ENCODE peak calls at places on chromosomes 13 and 19, in nine cellular contexts. P, O, Y, M, R, T, B, S and F are unnamed samples.
A peak's percentile ranks its signal among the peaks of the same experiment; 100 is the strongest.

GRCh38 chr19:29098863-29099481 is 114.0 kb downstream of the UQCRFS1 start:
- DNase-seq in P (peak; percentile 56), O (peak; percentile 94), Y (peak; percentile 84), M (no peak), R (no peak), T (peak; percentile 24), B (no peak), S (no peak), F (no peak)

GRCh38 chr19:10501971-10502523 is 1.1 kb downstream of the KEAP1 start:
- DNase-seq in P (peak; percentile 68), O (peak; percentile 78), Y (peak; percentile 68), M (peak; percentile 60), R (peak; percentile 74), T (peak; percentile 76), B (no peak), S (peak; percentile 60), F (peak; percentile 82)

GRCh38 chr19:34555447-34555846 is 73.9 kb downstream of the WTIP start:
- DNase-seq in P (no peak), O (no peak), Y (peak; percentile 21), M (no peak), R (no peak), T (no peak), B (no peak), S (no peak), F (no peak)

GRCh38 chr13:102374726-102375125 is 27.1 kb downstream of the FGF14 start:
- DNase-seq in P (no peak), O (no peak), Y (no peak), M (no peak), R (no peak), T (no peak), B (no peak), S (no peak), F (no peak)

GRCh38 chr19:42268704-42269517 is at the start of gene CIC:
- DNase-seq in P (peak; percentile 100), O (peak; percentile 98), Y (peak; percentile 100), M (peak; percentile 100), R (no peak), T (peak; percentile 100), B (peak; percentile 99), S (peak; percentile 99), F (peak; percentile 100)

GRCh38 chr13:109158383-109158782 is 529.0 kb downstream of the MYO16 start:
- DNase-seq in P (no peak), O (no peak), Y (no peak), M (no peak), R (no peak), T (no peak), B (no peak), S (no peak), F (no peak)

GRCh38 chr13:27174766-27175455 is 3.3 kb upstream of the USP12 start:
- DNase-seq in P (no peak), O (peak; percentile 24), Y (peak; percentile 9), M (no peak), R (no peak), T (no peak), B (no peak), S (no peak), F (no peak)

GRCh38 chr13:107907065-107907464 is 308.3 kb downstream of the LIG4 start:
- DNase-seq in P (no peak), O (no peak), Y (no peak), M (no peak), R (no peak), T (no peak), B (no peak), S (no peak), F (no peak)

GRCh38 chr19:7547153-7547552 is 11.6 kb downstream of the PNPLA6 start:
- DNase-seq in P (no peak), O (no peak), Y (no peak), M (no peak), R (no peak), T (no peak), B (no peak), S (no peak), F (no peak)

GRCh38 chr13:109394311-109394988 is 391.9 kb downstream of the IRS2 start:
- DNase-seq in P (no peak), O (no peak), Y (peak; percentile 23), M (no peak), R (no peak), T (no peak), B (no peak), S (no peak), F (no peak)

GRCh38 chr13:44407891-44408290 is 34.3 kb downstream of the SERP2 start:
- DNase-seq in P (no peak), O (no peak), Y (no peak), M (no peak), R (no peak), T (peak; percentile 26), B (no peak), S (no peak), F (no peak)

GRCh38 chr13:71864094-71864980 is 2.7 kb downstream of the DACH1 start:
- DNase-seq in P (peak; percentile 54), O (no peak), Y (no peak), M (no peak), R (no peak), T (peak; percentile 25), B (no peak), S (peak; percentile 53), F (no peak)

GRCh38 chr19:2927032-2927430 is 17.7 kb downstream of the ZNF77 start:
- DNase-seq in P (no peak), O (no peak), Y (no peak), M (no peak), R (no peak), T (no peak), B (no peak), S (no peak), F (no peak)

GRCh38 chr19:11692127-11692790 is 46.5 kb downstream of the ZNF823 start:
- DNase-seq in P (no peak), O (no peak), Y (no peak), M (no peak), R (no peak), T (no peak), B (no peak), S (peak; percentile 18), F (no peak)

GRCh38 chr13:64928704-64929499 is 2301.2 kb downstream of the PCDH9 start:
- DNase-seq in P (no peak), O (peak; percentile 7), Y (peak; percentile 80), M (no peak), R (no peak), T (no peak), B (no peak), S (no peak), F (no peak)

GRCh38 chr13:99313473-99313872 is 6.3 kb upstream of the GPR183 start:
- DNase-seq in P (no peak), O (no peak), Y (peak; percentile 51), M (no peak), R (no peak), T (no peak), B (no peak), S (no peak), F (no peak)

GRCh38 chr13:24005711-24006281 is 108.5 kb upstream of the C1QTNF9B start:
- DNase-seq in P (no peak), O (no peak), Y (no peak), M (no peak), R (no peak), T (no peak), B (no peak), S (no peak), F (no peak)

GRCh38 chr19:47587295-47587694 is 14.3 kb upstream of the ZNF541 start:
- DNase-seq in P (no peak), O (no peak), Y (peak; percentile 77), M (no peak), R (no peak), T (no peak), B (no peak), S (no peak), F (no peak)

GRCh38 chr13:68063181-68063580 is 833.0 kb upstream of the PCDH9 start:
- DNase-seq in P (no peak), O (no peak), Y (no peak), M (no peak), R (no peak), T (no peak), B (no peak), S (no peak), F (no peak)

GRCh38 chr19:19661675-19662251 is 1.7 kb downstream of the ATP13A1 start:
- DNase-seq in P (no peak), O (no peak), Y (no peak), M (no peak), R (peak; percentile 78), T (no peak), B (no peak), S (peak; percentile 39), F (no peak)

GRCh38 chr13:54799621-54800226 is 1771.1 kb downstream of the OLFM4 start:
- DNase-seq in P (no peak), O (no peak), Y (no peak), M (no peak), R (no peak), T (no peak), B (no peak), S (no peak), F (no peak)

GRCh38 chr13:29524641-29525040 is 70.8 kb downstream of the SLC7A1 start:
- DNase-seq in P (no peak), O (no peak), Y (no peak), M (no peak), R (no peak), T (no peak), B (no peak), S (no peak), F (no peak)

GRCh38 chr19:30535011-30535410 is 162.8 kb downstream of the ZNF536 start:
- DNase-seq in P (no peak), O (no peak), Y (no peak), M (no peak), R (no peak), T (no peak), B (no peak), S (no peak), F (no peak)

GRCh38 chr13:32267836-32268439 is 47.2 kb downstream of the ZAR1L start:
- DNase-seq in P (no peak), O (no peak), Y (no peak), M (no peak), R (no peak), T (no peak), B (peak; percentile 25), S (peak; percentile 57), F (no peak)